ENCODE peak calls at places on chromosomes 5 and 9, in six cellular contexts. V, Z, S, T, A and B are unnamed samples.

GRCh38 chr9:129408535-129409215 is 212.2 kb downstream of the C9orf50 start:
- DNase-seq in T (peak), Z (no peak), A (no peak), V (no peak), S (no peak), B (no peak)

GRCh38 chr9:134391319-134392231 is 65.3 kb downstream of the RXRA start:
- DNase-seq in A (no peak), Z (peak), S (no peak), T (no peak), V (no peak), B (peak)

GRCh38 chr9:107213561-107214028 is 69.5 kb upstream of the RAD23B start:
- DNase-seq in A (peak), S (peak), T (peak), V (peak), Z (peak), B (no peak)

GRCh38 chr9:133406480-133407307 is 11.1 kb downstream of the REXO4 start:
- DNase-seq in Z (peak), V (peak), A (peak), T (peak), S (peak), B (peak)

GRCh38 chr5:126938461-126938860 is 91.9 kb downstream of the MARCHF3 start:
- DNase-seq in S (peak), V (peak), T (no peak), Z (no peak), A (peak), B (no peak)

GRCh38 chr9:21770877-21771560 is 31.4 kb upstream of the MTAP start:
- DNase-seq in T (no peak), Z (no peak), A (peak), S (peak), V (peak), B (no peak)

GRCh38 chr5:16666861-16667481 is 50.2 kb upstream of the RETREG1 start:
- DNase-seq in S (no peak), T (no peak), Z (no peak), V (peak), A (no peak), B (no peak)

GRCh38 chr5:17316973-17317459 is 99.6 kb downstream of the BASP1 start:
- DNase-seq in V (peak), S (peak), T (no peak), Z (peak), A (peak), B (no peak)

GRCh38 chr9:122158202-122158601 is 1.4 kb downstream of the NDUFA8 start:
- DNase-seq in V (peak), Z (peak), S (peak), A (peak), T (no peak), B (no peak)

GRCh38 chr5:67404261-67405100 is 207.9 kb upstream of the CD180 start:
- DNase-seq in V (peak), T (no peak), Z (no peak), S (peak), A (peak), B (no peak)

GRCh38 chr5:147954971-147955370 is 48.6 kb upstream of the C5orf46 start:
- DNase-seq in S (no peak), T (no peak), A (no peak), V (no peak), Z (no peak), B (no peak)

GRCh38 chr5:32909207-32909606 is 198.1 kb downstream of the NPR3 start:
- DNase-seq in T (no peak), S (peak), V (no peak), A (peak), Z (no peak), B (no peak)

GRCh38 chr5:92907914-92908606 is 673.0 kb downstream of the NR2F1-AS1 start:
- DNase-seq in V (no peak), A (peak), Z (no peak), S (peak), T (no peak), B (no peak)

GRCh38 chr5:157778121-157778805 is 34.8 kb downstream of the LSM11 start:
- DNase-seq in Z (no peak), T (no peak), S (peak), V (peak), A (peak), B (no peak)

GRCh38 chr9:70924905-70925547 is 196.4 kb downstream of the TRPM3 start:
- DNase-seq in T (no peak), Z (peak), V (peak), A (peak), S (peak), B (no peak)

GRCh38 chr5:98709681-98710080 is 63.8 kb upstream of the RGMB start:
- DNase-seq in V (no peak), Z (no peak), T (no peak), S (no peak), A (no peak), B (no peak)

GRCh38 chr5:45696206-45696836 is at the start of gene HCN1:
- DNase-seq in S (peak), T (peak), A (peak), Z (peak), V (no peak), B (no peak)

GRCh38 chr9:87122947-87123685 is 175.8 kb upstream of the GAS1 start:
- DNase-seq in V (no peak), A (peak), T (no peak), S (peak), Z (no peak), B (no peak)

GRCh38 chr9:110180713-110181434 is 27.1 kb downstream of the C9orf152 start:
- DNase-seq in Z (no peak), V (peak), A (peak), S (peak), T (no peak), B (no peak)

GRCh38 chr5:160289721-160290120 is 22.6 kb downstream of the CCNJL start:
- DNase-seq in V (no peak), Z (no peak), T (peak), S (no peak), A (no peak), B (no peak)

GRCh38 chr5:139760066-139761056 is 35.2 kb upstream of the PSD2 start:
- DNase-seq in A (peak), Z (no peak), V (peak), T (no peak), S (peak), B (no peak)

GRCh38 chr5:121053055-121053985 is 589.2 kb downstream of the PRR16 start:
- DNase-seq in T (no peak), A (no peak), Z (no peak), S (no peak), V (peak), B (no peak)

GRCh38 chr9:85960688-85961093 is 19.7 kb downstream of the NAA35 start:
- DNase-seq in T (no peak), V (no peak), A (peak), Z (no peak), S (no peak), B (no peak)

GRCh38 chr9:134434896-134435506 is 108.7 kb downstream of the RXRA start:
- DNase-seq in S (peak), T (peak), Z (no peak), A (peak), V (peak), B (no peak)

GRCh38 chr5:872301-872700 is 20.3 kb downstream of the BRD9 start:
- DNase-seq in S (no peak), Z (no peak), A (no peak), V (no peak), T (no peak), B (no peak)

GRCh38 chr5:54852007-54852406 is 133.4 kb downstream of the ESM1 start:
- DNase-seq in Z (no peak), T (no peak), S (no peak), V (no peak), A (no peak), B (no peak)

GRCh38 chr5:163649522-163649921 is 144.1 kb downstream of the MAT2B start:
- DNase-seq in V (no peak), T (no peak), A (peak), S (peak), Z (no peak), B (no peak)

GRCh38 chr9:111952559-111952958 is 55.9 kb downstream of the UGCG start:
- DNase-seq in S (peak), T (no peak), V (peak), Z (no peak), A (peak), B (no peak)

GRCh38 chr5:162474239-162474638 is 406.7 kb downstream of the GABRG2 start:
- DNase-seq in Z (no peak), A (no peak), V (no peak), S (no peak), T (no peak), B (no peak)

GRCh38 chr5:178554311-178554710 is 35.9 kb downstream of the COL23A1 start:
- DNase-seq in A (no peak), Z (no peak), S (no peak), V (no peak), T (no peak), B (no peak)

GRCh38 chr5:76083555-76084495 is 642 bp downstream of the SV2C start:
- DNase-seq in Z (peak), T (no peak), S (no peak), A (no peak), V (no peak), B (no peak)

GRCh38 chr5:51960617-51961115 is 577.4 kb downstream of the ISL1 start:
- DNase-seq in S (no peak), T (no peak), V (peak), A (peak), Z (no peak), B (no peak)

GRCh38 chr9:102405218-102405867 is 589.8 kb upstream of the CYLC2 start:
- DNase-seq in A (no peak), S (no peak), T (no peak), Z (no peak), V (no peak), B (no peak)

GRCh38 chr5:130912088-130912487 is 253.0 kb downstream of the HINT1 start:
- DNase-seq in Z (no peak), T (no peak), V (peak), A (peak), S (no peak), B (no peak)

GRCh38 chr9:12695474-12695873 is 2.3 kb downstream of the TYRP1 start:
- DNase-seq in Z (no peak), V (no peak), S (peak), T (no peak), A (no peak), B (no peak)

GRCh38 chr5:98402130-98402529 is 371.3 kb upstream of the RGMB start:
- DNase-seq in S (no peak), V (peak), T (no peak), Z (no peak), A (no peak), B (no peak)

GRCh38 chr5:38423536-38424178 is 132.8 kb downstream of the LIFR start:
- DNase-seq in A (no peak), V (no peak), S (no peak), Z (no peak), T (no peak), B (no peak)

GRCh38 chr5:1112596-1113331 is 901 bp upstream of the SLC12A7 start:
- DNase-seq in Z (no peak), T (no peak), S (no peak), A (no peak), V (peak), B (no peak)

DNA sequence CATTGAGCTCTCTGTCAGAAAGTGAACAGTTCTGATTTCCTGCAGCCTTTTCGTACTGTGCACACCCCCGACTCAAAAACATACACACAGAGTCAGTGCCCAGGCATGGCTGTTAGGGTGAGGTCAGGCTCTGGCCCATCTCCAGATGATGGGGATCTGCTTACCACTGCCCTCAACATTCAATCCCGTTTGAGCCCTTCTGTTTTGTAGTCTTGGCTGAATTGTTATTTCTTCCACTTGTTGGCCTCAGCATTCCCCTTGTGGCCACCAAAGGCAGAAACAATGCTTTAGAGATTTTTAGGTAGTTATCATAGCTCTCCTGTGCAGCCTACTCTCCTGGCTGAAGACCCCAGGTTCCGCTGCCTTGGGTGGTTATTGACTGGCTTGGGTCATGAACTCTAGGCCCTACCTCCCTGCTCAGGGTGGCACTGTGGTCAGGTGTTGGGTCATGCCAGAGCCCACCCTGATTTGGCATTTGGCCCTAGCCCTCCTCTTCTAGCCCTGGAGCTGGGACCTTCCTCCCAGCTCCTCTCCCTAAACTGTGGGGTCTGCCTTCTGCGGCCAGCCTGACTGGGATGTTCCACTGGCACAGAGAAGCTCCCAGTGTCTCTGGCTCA is 7.8 kb upstream of the MYOZ3 start:
- DNase-seq in S (peak), A (peak), Z (no peak), T (peak), V (peak), B (no peak)
- TF ChIP-seq CTCF in S (peak), A (peak), Z (no peak), T (no peak), V (peak), B (no peak)

DNA sequence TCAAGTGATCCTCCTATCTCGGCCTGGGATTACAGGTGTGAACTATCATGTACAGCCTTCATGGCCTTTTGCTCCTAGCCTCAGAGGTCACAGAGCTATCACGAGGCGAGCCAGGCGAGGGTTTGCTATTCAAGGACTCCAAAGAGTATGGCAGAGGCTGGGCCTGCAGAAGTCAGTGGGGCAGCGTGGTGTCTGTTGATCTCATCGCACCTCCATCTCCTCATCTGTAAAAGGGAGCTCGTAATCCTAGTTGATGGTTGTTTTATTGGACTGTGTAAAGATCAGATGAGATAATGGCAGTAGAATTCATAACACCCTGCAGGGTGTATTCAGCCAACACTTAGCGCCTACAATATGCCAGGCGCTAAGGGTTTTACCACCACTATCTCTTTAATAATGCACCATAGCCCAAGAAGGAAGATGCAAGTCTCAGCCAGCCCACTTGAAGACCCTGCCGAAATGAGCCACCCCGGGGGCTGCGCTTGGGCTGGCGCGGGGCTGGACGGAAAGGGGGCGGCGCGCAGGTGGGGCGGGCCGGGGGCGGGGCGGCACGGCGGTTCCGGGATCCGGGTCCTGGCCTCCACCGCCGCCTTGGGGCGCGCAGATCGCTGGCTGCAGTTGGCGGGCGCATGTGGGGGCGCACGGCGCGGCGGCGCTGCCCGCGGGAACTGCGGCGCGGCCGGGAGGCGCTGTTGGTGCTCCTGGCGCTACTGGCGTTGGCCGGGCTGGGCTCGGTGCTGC is at the start of gene GALNT12:
- DNase-seq in S (no peak), T (no peak), V (no peak), Z (peak), A (no peak), B (peak)
- TF ChIP-seq CTCF in S (no peak), T (no peak), V (no peak), Z (no peak), A (no peak), B (no peak)

GRCh38 chr9:91255327-91255726 is 106.4 kb downstream of the AUH start:
- DNase-seq in Z (no peak), V (no peak), S (peak), T (no peak), A (peak), B (no peak)

GRCh38 chr9:91256235-91256634 is 105.5 kb downstream of the AUH start:
- DNase-seq in A (no peak), V (no peak), T (no peak), Z (no peak), S (no peak), B (no peak)

GRCh38 chr9:91258448-91258847 is 103.3 kb downstream of the AUH start:
- DNase-seq in Z (no peak), T (no peak), S (no peak), V (no peak), A (no peak), B (no peak)

GRCh38 chr9:91248707-91249106 is 113.0 kb downstream of the AUH start:
- DNase-seq in V (no peak), S (no peak), A (no peak), Z (no peak), T (no peak), B (no peak)

DNA sequence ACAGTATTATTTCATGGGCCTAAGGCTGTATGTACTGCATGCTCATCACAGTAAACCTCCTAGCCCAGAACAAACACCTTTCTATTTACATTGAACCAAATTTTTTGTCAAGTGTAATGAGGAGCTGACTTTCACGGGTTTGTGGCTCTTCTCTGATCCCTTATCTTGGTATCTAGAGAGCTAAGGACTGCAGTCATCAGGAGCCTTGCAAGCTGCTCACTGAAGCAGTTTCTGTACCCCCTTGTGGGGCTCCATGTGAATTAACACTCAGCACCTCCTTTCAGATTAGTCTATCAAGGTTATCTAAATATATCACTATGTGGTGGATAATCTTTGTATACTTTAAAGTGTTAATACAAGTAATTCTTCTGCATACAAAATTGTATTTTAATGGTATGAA is 108.2 kb downstream of the AUH start:
- DNase-seq in Z (peak), V (no peak), T (no peak), S (no peak), A (peak), B (no peak)
- TF ChIP-seq CTCF in Z (no peak), V (peak), T (no peak), S (no peak), A (peak), B (no peak)

GRCh38 chr9:95098391-95098921 is 219.1 kb downstream of the FANCC start:
- DNase-seq in T (no peak), S (no peak), A (no peak), V (no peak), Z (no peak), B (no peak)

GRCh38 chr9:95096381-95096780 is 221.1 kb downstream of the FANCC start:
- DNase-seq in S (no peak), T (no peak), V (no peak), A (no peak), Z (no peak), B (no peak)

GRCh38 chr9:95097279-95097678 is 220.2 kb downstream of the FANCC start:
- DNase-seq in V (no peak), T (no peak), A (no peak), Z (no peak), S (no peak), B (no peak)

GRCh38 chr9:95095619-95096355 is 221.7 kb downstream of the FANCC start:
- DNase-seq in V (no peak), S (no peak), A (no peak), Z (no peak), T (no peak), B (no peak)

GRCh38 chr9:95096807-95097206 is 220.7 kb downstream of the FANCC start:
- DNase-seq in V (no peak), Z (no peak), A (no peak), S (no peak), T (no peak), B (no peak)
- TF ChIP-seq CTCF in V (no peak), Z (no peak), A (no peak), S (no peak), T (no peak), B (no peak)